ENCODE peak calls at places on chromosome 17, in eight cellular contexts. H, M, V, Y, R, L, C and Q are unnamed samples. For H3K27me3, the result is how much of the 10 kb centered on the place peaks cover.

GRCh38 chr17:67635688-67636087 is 82.0 kb upstream of the NOL11 start:
- DNase-seq in C (no peak), V (no peak), M (no peak), L (no peak), H (no peak), R (no peak), Y (no peak), Q (no peak)

GRCh38 chr17:80879723-80880649 is 111.7 kb upstream of the CHMP6 start:
- DNase-seq in V (peak), L (no peak), H (no peak), Y (no peak), M (no peak), R (peak), C (no peak), Q (no peak)

GRCh38 chr17:3964203-3965122 is at the start of gene ATP2A3:
- DNase-seq in V (no peak), M (no peak), L (no peak), H (no peak), R (peak), Y (peak), C (no peak), Q (no peak)

GRCh38 chr17:74429604-74430384 is 2.1 kb upstream of the GPRC5C start:
- DNase-seq in R (no peak), V (peak), M (no peak), L (no peak), H (no peak), Y (peak), C (no peak), Q (no peak)

GRCh38 chr17:35189291-35189690 is 4.9 kb downstream of the SLC35G3 start:
- DNase-seq in L (no peak), M (no peak), R (no peak), Y (no peak), H (no peak), V (no peak), C (no peak), Q (no peak)

GRCh38 chr17:78364436-78365281 is 4.8 kb upstream of the SOCS3 start:
- DNase-seq in C (no peak), Y (no peak), M (no peak), L (no peak), V (no peak), H (no peak), R (no peak), Q (no peak)

GRCh38 chr17:17495448-17496188 is 577 bp downstream of the RASD1 start:
- DNase-seq in C (no peak), R (no peak), Y (peak), L (no peak), V (peak), M (peak), H (no peak), Q (peak)

GRCh38 chr17:30520436-30520835 is 43.2 kb downstream of the GOSR1 start:
- DNase-seq in Y (no peak), V (no peak), H (peak), C (no peak), M (no peak), R (no peak), L (no peak), Q (no peak)

GRCh38 chr17:45999900-46000290 is 845 bp downstream of the STH start:
- DNase-seq in H (no peak), L (no peak), M (no peak), Y (no peak), V (no peak), C (no peak), R (no peak), Q (no peak)

GRCh38 chr17:82301916-82302497 is 15.4 kb downstream of the CD7 start:
- DNase-seq in V (no peak), C (no peak), H (no peak), L (no peak), R (no peak), Y (no peak), M (no peak), Q (no peak)

GRCh38 chr17:52027620-52028019 is 130.9 kb downstream of the CA10 start:
- DNase-seq in Y (no peak), V (no peak), H (no peak), C (no peak), R (no peak), L (no peak), M (no peak), Q (no peak)

GRCh38 chr17:47698749-47699535 is 5.0 kb downstream of the TBKBP1 start:
- DNase-seq in H (no peak), Y (peak), V (peak), L (no peak), M (peak), R (peak), C (no peak), Q (peak)

GRCh38 chr17:59884861-59885260 is 7.9 kb downstream of the TUBD1 start:
- DNase-seq in Y (no peak), L (no peak), V (no peak), M (no peak), C (no peak), R (no peak), H (no peak), Q (no peak)

GRCh38 chr17:64345691-64346376 is 44.8 kb downstream of the PECAM1 start:
- DNase-seq in Y (no peak), V (no peak), L (no peak), M (no peak), C (no peak), R (peak), H (no peak), Q (no peak)

DNA sequence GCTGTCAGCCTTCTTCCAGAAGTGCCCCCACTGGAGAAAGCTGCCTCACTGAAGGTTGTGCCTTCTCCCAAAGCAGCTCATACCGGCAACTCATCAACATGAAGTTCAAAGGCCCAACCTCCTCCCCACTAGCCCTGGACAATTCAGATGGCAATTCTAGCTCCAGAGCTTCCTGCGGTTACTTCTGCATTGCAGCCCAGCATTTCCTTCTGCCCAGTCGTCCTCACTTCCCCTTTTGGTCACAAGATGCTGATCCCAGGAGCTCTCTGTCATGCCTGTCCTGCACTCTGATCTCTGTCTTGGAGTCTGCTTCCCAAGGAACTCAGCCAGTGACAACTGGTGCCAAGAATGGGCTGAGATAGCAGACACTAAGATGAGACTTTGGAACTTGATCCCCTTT is 178.2 kb upstream of the SOX9 start:
- DNase-seq in V (no peak), C (no peak), L (no peak), Y (no peak), H (no peak), R (no peak), M (no peak), Q (no peak)
- H3K27me3 ChIP-seq in V (under half), C (under half), L (under half), Y (under half), H (under half), R (under half), M (under half), Q (under half)

GRCh38 chr17:75498726-75499213 is 16.6 kb downstream of the CASKIN2 start:
- DNase-seq in C (no peak), R (no peak), V (peak), H (no peak), M (no peak), Y (no peak), L (no peak), Q (no peak)
- TF ChIP-seq CTCF in C (peak), R (no peak), V (no peak), H (no peak), M (no peak), Y (no peak), L (no peak), Q (no peak)

GRCh38 chr17:16419929-16420271 is 4.5 kb downstream of the TRPV2 start:
- DNase-seq in C (no peak), H (peak), M (no peak), V (no peak), R (no peak), L (no peak), Y (no peak), Q (no peak)

GRCh38 chr17:16418684-16419066 is 3.3 kb downstream of the TRPV2 start:
- DNase-seq in R (no peak), L (no peak), M (no peak), H (no peak), V (no peak), C (no peak), Y (no peak), Q (no peak)

GRCh38 chr17:16419074-16419928 is 3.9 kb downstream of the TRPV2 start:
- DNase-seq in V (peak), Y (no peak), C (no peak), R (no peak), L (no peak), M (no peak), H (peak), Q (peak)

GRCh38 chr17:16417399-16417798 is 2.0 kb downstream of the TRPV2 start:
- DNase-seq in L (no peak), V (peak), H (no peak), R (no peak), M (no peak), C (no peak), Y (no peak), Q (no peak)

GRCh38 chr17:16417896-16418683 is 2.7 kb downstream of the TRPV2 start:
- DNase-seq in M (no peak), C (no peak), R (no peak), V (peak), H (no peak), L (no peak), Y (no peak), Q (no peak)
- H3K27ac ChIP-seq in M (peak), C (no peak), R (peak), V (peak), H (peak), L (peak), Y (no peak), Q (peak)

DNA sequence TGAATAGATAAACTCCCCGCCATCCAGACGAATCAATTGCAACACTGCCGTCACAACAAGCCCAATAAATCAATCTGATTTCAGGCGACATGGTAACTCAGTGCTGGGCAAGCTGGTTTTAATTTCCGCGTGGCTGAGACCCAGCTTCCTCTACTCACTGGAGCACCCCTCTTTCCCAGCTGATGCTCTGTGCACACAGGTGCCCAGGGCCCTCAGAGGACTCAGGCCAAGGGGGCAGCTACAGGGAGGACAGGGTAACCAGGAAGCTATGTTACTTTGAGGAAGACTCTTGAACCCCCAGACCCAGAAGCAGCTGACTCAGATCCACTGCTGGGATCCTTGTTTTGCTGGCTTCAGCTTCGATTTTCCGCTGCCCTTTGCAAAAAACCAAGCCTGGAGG is 10.8 kb upstream of the SEZ6 start:
- DNase-seq in C (no peak), V (no peak), L (no peak), R (no peak), M (no peak), H (no peak), Y (no peak), Q (no peak)
- H3K27me3 ChIP-seq in C (under half), V (under half), L (under half), R (half or more), M (under half), H (half or more), Y (under half), Q (under half)